ENCODE peak calls at places on chromosomes 7 and 10, in five cellular contexts. N, X, B, K and U are unnamed samples.

GRCh38 chr10:21694646-21695045 is 160.6 kb downstream of the MLLT10 start:
- DNase-seq in N (no peak), X (no peak), B (no peak), K (no peak), U (no peak)

GRCh38 chr7:107962817-107963216 is 40.1 kb downstream of the LAMB1 start:
- DNase-seq in N (no peak), X (no peak), B (no peak), K (no peak), U (no peak)

GRCh38 chr10:101967713-101968112 is 88.3 kb downstream of the ARMH3 start:
- DNase-seq in N (no peak), X (no peak), B (no peak), K (no peak), U (no peak)

GRCh38 chr10:131845505-131846223 is 55.1 kb upstream of the PPP2R2D start:
- DNase-seq in N (no peak), X (no peak), B (no peak), K (no peak), U (peak)

GRCh38 chr10:31656820-31657470 is 271.7 kb downstream of the ARHGAP12 start:
- DNase-seq in N (no peak), X (no peak), B (no peak), K (no peak), U (no peak)

GRCh38 chr10:75407716-75408511 is 6.3 kb upstream of the ZNF503 start:
- DNase-seq in N (peak), X (no peak), B (no peak), K (peak), U (no peak)

GRCh38 chr7:47327306-47327697 is 254.6 kb downstream of the TNS3 start:
- DNase-seq in N (no peak), X (no peak), B (no peak), K (no peak), U (no peak)

GRCh38 chr7:54541941-54542618 is at the start of gene VSTM2A:
- DNase-seq in N (no peak), X (no peak), B (no peak), K (no peak), U (no peak)

GRCh38 chr7:6149996-6150395 is 118.8 kb downstream of the ANKRD61 start:
- DNase-seq in N (no peak), X (no peak), B (no peak), K (no peak), U (no peak)

GRCh38 chr7:95481768-95482167 is 4.0 kb upstream of the ASB4 start:
- DNase-seq in N (no peak), X (no peak), B (no peak), K (no peak), U (no peak)

GRCh38 chr7:95476072-95476845 is 9.5 kb upstream of the ASB4 start:
- DNase-seq in N (no peak), X (no peak), B (no peak), K (no peak), U (no peak)

GRCh38 chr7:95476904-95477594 is 8.7 kb upstream of the ASB4 start:
- DNase-seq in N (peak), X (no peak), B (peak), K (peak), U (no peak)

GRCh38 chr7:95479992-95480624 is 5.6 kb upstream of the ASB4 start:
- DNase-seq in N (no peak), X (no peak), B (no peak), K (no peak), U (no peak)

DNA sequence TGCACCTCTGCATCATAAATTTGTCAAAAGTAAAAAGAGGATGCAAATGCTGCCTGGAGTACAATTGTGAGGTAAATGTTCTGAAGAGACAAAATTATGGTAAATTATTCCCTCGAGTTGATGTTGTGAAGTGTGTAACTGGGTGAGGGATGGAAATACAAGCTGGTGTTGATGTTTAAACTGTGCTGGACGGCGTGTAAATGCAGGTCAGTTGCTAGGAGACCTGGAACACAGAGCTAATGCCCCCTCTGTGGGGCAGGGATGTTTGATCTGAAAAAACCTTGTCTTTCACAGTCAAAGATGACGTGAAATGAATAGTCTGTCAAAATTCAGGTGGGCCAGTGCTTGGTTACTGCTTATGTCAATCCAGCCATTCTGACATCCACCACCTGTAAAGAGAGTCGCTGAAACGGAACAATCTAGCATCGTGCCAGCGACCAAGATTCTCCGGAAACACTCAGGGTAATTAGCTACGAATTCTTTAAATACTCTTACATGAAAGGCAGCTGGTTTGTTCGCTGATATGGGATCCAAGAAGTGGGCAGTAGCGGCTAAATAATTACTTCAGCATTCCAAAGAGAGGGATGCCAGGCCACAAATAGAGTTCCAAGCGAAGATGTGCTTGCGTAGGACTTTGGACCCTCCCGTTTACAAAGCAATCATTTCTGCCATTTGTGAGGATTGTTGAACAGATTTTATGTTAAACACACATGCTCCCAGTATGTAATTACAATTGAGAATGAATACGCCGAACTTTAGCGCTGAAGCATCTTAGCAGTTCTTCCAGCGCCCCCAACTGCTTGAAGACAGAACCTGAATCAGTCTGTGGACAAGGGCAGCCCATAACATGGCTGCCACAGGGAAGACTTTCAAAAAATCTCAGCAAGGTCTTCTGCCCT is 7.4 kb upstream of the ASB4 start:
- DNase-seq in N (peak), X (no peak), B (no peak), K (peak), U (peak)
- TF ChIP-seq CTCF in N (peak), X (peak), B (peak), K (no peak), U (peak)

GRCh38 chr7:11341285-11341944 is 367.7 kb downstream of the PHF14 start:
- DNase-seq in N (no peak), X (no peak), B (no peak), K (no peak), U (no peak)
- TF ChIP-seq CTCF in N (no peak), X (peak), B (peak), K (no peak), U (peak)

GRCh38 chr10:29557665-29558064 is 77.1 kb downstream of the SVIL start:
- DNase-seq in N (no peak), X (no peak), B (no peak), K (no peak), U (no peak)
- TF ChIP-seq CTCF in N (no peak), X (no peak), B (no peak), K (no peak), U (no peak)

DNA sequence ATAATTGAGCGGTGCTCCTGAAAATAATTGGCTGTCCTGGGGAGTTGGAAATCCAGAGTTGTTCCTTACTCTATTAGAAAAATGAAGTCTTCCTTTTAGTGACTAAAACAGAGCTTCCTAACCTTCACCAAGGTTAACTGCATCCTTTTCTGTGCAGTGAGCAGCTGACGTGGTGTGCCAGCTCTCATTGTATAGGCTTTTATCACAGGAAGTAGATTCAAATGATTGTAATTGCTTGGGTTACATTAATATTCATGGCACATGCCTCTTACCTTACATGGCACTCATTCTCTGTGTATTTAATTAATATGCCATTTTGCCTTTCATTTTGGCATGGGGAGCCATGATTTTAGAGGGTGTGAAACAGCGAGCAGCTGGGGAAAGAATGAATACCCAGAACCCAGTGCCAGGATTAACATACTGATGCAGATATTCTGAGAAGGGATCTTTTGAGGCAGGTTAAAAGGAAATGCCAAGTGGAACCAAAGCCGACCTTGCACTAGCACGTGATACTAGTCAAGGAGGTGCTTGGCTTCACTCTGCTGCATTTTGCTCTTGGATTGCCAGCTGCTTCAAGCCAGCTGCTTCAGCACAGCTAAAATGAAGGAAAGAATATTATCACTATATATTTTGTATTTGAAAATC is 115.3 kb downstream of the ST7 start:
- DNase-seq in N (no peak), X (no peak), B (no peak), K (no peak), U (no peak)
- TF ChIP-seq CTCF in N (no peak), X (no peak), B (no peak), K (no peak), U (no peak)

GRCh38 chr7:101306307-101306706 is 15.3 kb downstream of the IFT22 start:
- DNase-seq in N (no peak), X (no peak), B (no peak), K (no peak), U (no peak)

GRCh38 chr7:101303102-101303701 is 18.4 kb downstream of the IFT22 start:
- DNase-seq in N (no peak), X (no peak), B (no peak), K (no peak), U (no peak)

GRCh38 chr7:101302641-101303101 is 18.9 kb downstream of the IFT22 start:
- DNase-seq in N (no peak), X (no peak), B (no peak), K (no peak), U (no peak)

GRCh38 chr7:101308245-101309085 is 13.1 kb downstream of the IFT22 start:
- DNase-seq in N (peak), X (no peak), B (no peak), K (peak), U (peak)
- TF ChIP-seq CTCF in N (no peak), X (no peak), B (no peak), K (no peak), U (no peak)